ENCODE peak calls at places on chromosomes 13 and 19, in five cellular contexts. One of them, this sample, is unnamed.

GRCh38 chr13:76048126-76048525 is 412.0 kb downstream of the LMO7 start:
- DNase-seq in SK-N-SH: no peak
- DNase-seq in transverse colon: no peak
- DNase-seq in GM23338: no peak
- DNase-seq in sigmoid colon: no peak
- DNase-seq in this sample: no peak

GRCh38 chr13:66994097-66994496 is 236.0 kb downstream of the PCDH9 start:
- DNase-seq in SK-N-SH: peak; percentile 4
- DNase-seq in transverse colon: peak; percentile 15
- DNase-seq in GM23338: peak; percentile 95
- DNase-seq in sigmoid colon: peak; percentile 71
- DNase-seq in this sample: no peak

GRCh38 chr19:4448147-4448985 is 9.2 kb downstream of the UBXN6 start:
- DNase-seq in SK-N-SH: peak; percentile 31
- DNase-seq in transverse colon: no peak
- DNase-seq in GM23338: no peak
- DNase-seq in sigmoid colon: no peak
- DNase-seq in this sample: no peak

GRCh38 chr13:41231786-41232185 is 31.6 kb downstream of the MTRF1 start:
- DNase-seq in SK-N-SH: no peak
- DNase-seq in transverse colon: peak; percentile 64
- DNase-seq in GM23338: no peak
- DNase-seq in sigmoid colon: no peak
- DNase-seq in this sample: no peak

GRCh38 chr13:39105110-39105509 is 66.9 kb downstream of the NHLRC3 start:
- DNase-seq in SK-N-SH: peak; percentile 3
- DNase-seq in transverse colon: no peak
- DNase-seq in GM23338: no peak
- DNase-seq in sigmoid colon: no peak
- DNase-seq in this sample: no peak

GRCh38 chr13:97091202-97091601 is 96.9 kb upstream of the OXGR1 start:
- DNase-seq in SK-N-SH: no peak
- DNase-seq in transverse colon: no peak
- DNase-seq in GM23338: no peak
- DNase-seq in sigmoid colon: no peak
- DNase-seq in this sample: no peak

GRCh38 chr13:73299787-73300186 is 241.0 kb downstream of the KLF5 start:
- DNase-seq in SK-N-SH: no peak
- DNase-seq in transverse colon: no peak
- DNase-seq in GM23338: no peak
- DNase-seq in sigmoid colon: no peak
- DNase-seq in this sample: no peak

GRCh38 chr19:19064811-19065745 is 1.3 kb downstream of the SLC25A42 start:
- DNase-seq in SK-N-SH: peak; percentile 56
- DNase-seq in transverse colon: peak; percentile 36
- DNase-seq in GM23338: peak; percentile 34
- DNase-seq in sigmoid colon: no peak
- DNase-seq in this sample: no peak

GRCh38 chr19:10226376-10227214 is 4.5 kb downstream of the S1PR2 start:
- DNase-seq in SK-N-SH: peak; percentile 92
- DNase-seq in transverse colon: peak; percentile 58
- DNase-seq in GM23338: no peak
- DNase-seq in sigmoid colon: peak; percentile 96
- DNase-seq in this sample: no peak

GRCh38 chr19:50492303-50493052 is 15.8 kb upstream of the GARIN5A start:
- DNase-seq in SK-N-SH: peak; percentile 53
- DNase-seq in transverse colon: no peak
- DNase-seq in GM23338: no peak
- DNase-seq in sigmoid colon: peak; percentile 45
- DNase-seq in this sample: no peak

GRCh38 chr19:41083516-41083915 is 4.7 kb upstream of the CYP2A13 start:
- DNase-seq in SK-N-SH: no peak
- DNase-seq in transverse colon: no peak
- DNase-seq in GM23338: no peak
- DNase-seq in sigmoid colon: no peak
- DNase-seq in this sample: no peak

GRCh38 chr19:50007170-50007569 is 18.0 kb downstream of the VRK3 start:
- DNase-seq in SK-N-SH: no peak
- DNase-seq in transverse colon: no peak
- DNase-seq in GM23338: no peak
- DNase-seq in sigmoid colon: no peak
- DNase-seq in this sample: no peak

GRCh38 chr19:447816-448546 is 12.9 kb downstream of the SHC2 start:
- DNase-seq in SK-N-SH: peak; percentile 89
- DNase-seq in transverse colon: peak; percentile 17
- DNase-seq in GM23338: no peak
- DNase-seq in sigmoid colon: peak; percentile 89
- DNase-seq in this sample: no peak

GRCh38 chr19:29617336-29618266 is 11.5 kb downstream of the POP4 start:
- DNase-seq in SK-N-SH: no peak
- DNase-seq in transverse colon: no peak
- DNase-seq in GM23338: no peak
- DNase-seq in sigmoid colon: no peak
- DNase-seq in this sample: no peak

GRCh38 chr19:29616541-29616940 is 10.5 kb downstream of the POP4 start:
- DNase-seq in SK-N-SH: no peak
- DNase-seq in transverse colon: no peak
- DNase-seq in GM23338: no peak
- DNase-seq in sigmoid colon: no peak
- DNase-seq in this sample: no peak

GRCh38 chr19:29618434-29618833 is 12.4 kb downstream of the POP4 start:
- DNase-seq in SK-N-SH: no peak
- DNase-seq in transverse colon: no peak
- DNase-seq in GM23338: no peak
- DNase-seq in sigmoid colon: no peak
- DNase-seq in this sample: no peak

GRCh38 chr19:29620931-29621351 is 14.9 kb downstream of the POP4 start:
- DNase-seq in SK-N-SH: no peak
- DNase-seq in transverse colon: peak; percentile 18
- DNase-seq in GM23338: no peak
- DNase-seq in sigmoid colon: no peak
- DNase-seq in this sample: no peak

DNA sequence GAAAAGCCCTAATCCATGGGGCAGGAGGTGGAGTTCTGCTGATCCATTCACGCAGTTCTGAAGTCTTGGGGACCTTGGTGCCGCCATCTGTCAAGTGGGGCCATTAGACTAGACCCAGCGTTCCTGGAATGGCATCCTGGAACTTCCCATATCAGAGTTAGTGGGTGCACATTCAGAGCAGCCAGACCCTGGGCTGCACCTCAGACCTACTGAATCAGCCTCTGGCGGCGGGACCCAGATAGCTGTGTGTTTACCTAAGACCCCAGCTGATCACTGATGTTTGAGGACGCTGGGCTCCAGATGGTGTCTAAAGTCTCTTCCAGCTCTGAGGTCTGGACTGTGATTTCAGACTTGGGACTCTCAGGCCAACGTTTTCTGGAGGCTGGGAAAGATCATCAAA is 12.8 kb downstream of the POP4 start:
- DNase-seq in SK-N-SH: no peak
- DNase-seq in transverse colon: no peak
- DNase-seq in GM23338: no peak
- DNase-seq in sigmoid colon: no peak
- DNase-seq in this sample: no peak
- TF ChIP-seq POLR2AphosphoS5 in SK-N-SH: no peak
- TF ChIP-seq POLR2AphosphoS5 in transverse colon: no peak
- TF ChIP-seq POLR2AphosphoS5 in GM23338: no peak
- TF ChIP-seq POLR2AphosphoS5 in sigmoid colon: no peak
- TF ChIP-seq POLR2AphosphoS5 in this sample: no peak

DNA sequence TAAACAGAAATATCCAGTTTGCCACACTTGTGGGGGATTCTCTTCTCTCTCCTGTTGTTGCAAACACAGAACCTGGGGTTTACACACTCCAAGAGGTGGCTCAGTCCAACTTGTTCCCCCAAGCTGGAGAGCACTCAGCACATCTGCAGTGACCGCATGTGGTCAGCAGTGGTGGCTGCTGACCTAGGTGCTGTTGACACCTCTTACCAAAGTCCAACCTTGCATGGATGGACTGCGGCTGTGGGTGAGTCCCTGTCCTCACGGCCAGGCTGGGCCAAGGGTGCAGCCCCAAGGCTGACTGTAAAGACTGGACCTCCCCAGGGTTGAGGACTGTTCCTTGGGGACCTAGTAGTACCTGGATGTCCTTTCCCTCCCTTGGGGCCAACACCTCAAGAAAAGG is 6.1 kb downstream of the LRFN3 start:
- DNase-seq in SK-N-SH: no peak
- DNase-seq in transverse colon: no peak
- DNase-seq in GM23338: no peak
- DNase-seq in sigmoid colon: no peak
- DNase-seq in this sample: no peak
- H3K27ac ChIP-seq in SK-N-SH: no peak overlapping the region
- H3K27ac ChIP-seq in transverse colon: no peak overlapping the region
- H3K27ac ChIP-seq in GM23338: no peak overlapping the region
- H3K27ac ChIP-seq in sigmoid colon: no peak overlapping the region
- H3K27ac ChIP-seq in this sample: no peak overlapping the region

GRCh38 chr13:46575321-46575721 is 22.4 kb downstream of the LRCH1 start:
- DNase-seq in SK-N-SH: no peak
- DNase-seq in transverse colon: no peak
- DNase-seq in GM23338: no peak
- DNase-seq in sigmoid colon: no peak
- DNase-seq in this sample: no peak
- H3K4me1 ChIP-seq in SK-N-SH: peaks cover 52% of the 10 kb centered on the region
- H3K4me1 ChIP-seq in transverse colon: peaks cover 10% of the 10 kb centered on the region
- H3K4me1 ChIP-seq in GM23338: peaks cover 15% of the 10 kb centered on the region
- H3K4me1 ChIP-seq in sigmoid colon: peaks cover 84% of the 10 kb centered on the region
- H3K4me1 ChIP-seq in this sample: peaks cover 5% of the 10 kb centered on the region

GRCh38 chr19:51793994-51794393 is 963 bp upstream of the FPR3 start:
- DNase-seq in SK-N-SH: no peak
- DNase-seq in transverse colon: no peak
- DNase-seq in GM23338: no peak
- DNase-seq in sigmoid colon: no peak
- DNase-seq in this sample: no peak

GRCh38 chr19:51794865-51795490 is at the start of gene FPR3:
- DNase-seq in SK-N-SH: no peak
- DNase-seq in transverse colon: no peak
- DNase-seq in GM23338: no peak
- DNase-seq in sigmoid colon: no peak
- DNase-seq in this sample: no peak

GRCh38 chr19:51798958-51799310 is 4.0 kb downstream of the FPR3 start:
- DNase-seq in SK-N-SH: no peak
- DNase-seq in transverse colon: peak; percentile 11
- DNase-seq in GM23338: no peak
- DNase-seq in sigmoid colon: peak; percentile 70
- DNase-seq in this sample: no peak

GRCh38 chr19:51798127-51798526 is 3.2 kb downstream of the FPR3 start:
- DNase-seq in SK-N-SH: no peak
- DNase-seq in transverse colon: no peak
- DNase-seq in GM23338: no peak
- DNase-seq in sigmoid colon: no peak
- DNase-seq in this sample: no peak

GRCh38 chr19:51796195-51796679 is 1.3 kb downstream of the FPR3 start:
- DNase-seq in SK-N-SH: no peak
- DNase-seq in transverse colon: no peak
- DNase-seq in GM23338: no peak
- DNase-seq in sigmoid colon: no peak
- DNase-seq in this sample: no peak
- TF ChIP-seq POLR2AphosphoS5 in SK-N-SH: no peak
- TF ChIP-seq POLR2AphosphoS5 in transverse colon: peak; percentile 16
- TF ChIP-seq POLR2AphosphoS5 in GM23338: no peak
- TF ChIP-seq POLR2AphosphoS5 in sigmoid colon: peak; percentile 42
- TF ChIP-seq POLR2AphosphoS5 in this sample: no peak

GRCh38 chr13:43245374-43245964 is 222.1 kb downstream of the DNAJC15 start:
- DNase-seq in SK-N-SH: no peak
- DNase-seq in transverse colon: no peak
- DNase-seq in GM23338: no peak
- DNase-seq in sigmoid colon: no peak
- DNase-seq in this sample: no peak
- H3K27ac ChIP-seq in SK-N-SH: no peak overlapping the region
- H3K27ac ChIP-seq in transverse colon: no peak overlapping the region
- H3K27ac ChIP-seq in GM23338: no peak overlapping the region
- H3K27ac ChIP-seq in sigmoid colon: no peak overlapping the region
- H3K27ac ChIP-seq in this sample: no peak overlapping the region

GRCh38 chr19:16458391-16459128 is 13.2 kb downstream of the EPS15L1 start:
- DNase-seq in SK-N-SH: no peak
- DNase-seq in transverse colon: no peak
- DNase-seq in GM23338: no peak
- DNase-seq in sigmoid colon: no peak
- DNase-seq in this sample: no peak

GRCh38 chr19:16459680-16460079 is 12.1 kb downstream of the EPS15L1 start:
- DNase-seq in SK-N-SH: no peak
- DNase-seq in transverse colon: no peak
- DNase-seq in GM23338: no peak
- DNase-seq in sigmoid colon: no peak
- DNase-seq in this sample: no peak

GRCh38 chr19:16456652-16457194 is 15.0 kb downstream of the EPS15L1 start:
- DNase-seq in SK-N-SH: peak; percentile 38
- DNase-seq in transverse colon: no peak
- DNase-seq in GM23338: peak; percentile 51
- DNase-seq in sigmoid colon: no peak
- DNase-seq in this sample: no peak

GRCh38 chr19:16457195-16457953 is 14.4 kb downstream of the EPS15L1 start:
- DNase-seq in SK-N-SH: peak; percentile 87
- DNase-seq in transverse colon: no peak
- DNase-seq in GM23338: peak; percentile 47
- DNase-seq in sigmoid colon: peak; percentile 78
- DNase-seq in this sample: no peak

DNA sequence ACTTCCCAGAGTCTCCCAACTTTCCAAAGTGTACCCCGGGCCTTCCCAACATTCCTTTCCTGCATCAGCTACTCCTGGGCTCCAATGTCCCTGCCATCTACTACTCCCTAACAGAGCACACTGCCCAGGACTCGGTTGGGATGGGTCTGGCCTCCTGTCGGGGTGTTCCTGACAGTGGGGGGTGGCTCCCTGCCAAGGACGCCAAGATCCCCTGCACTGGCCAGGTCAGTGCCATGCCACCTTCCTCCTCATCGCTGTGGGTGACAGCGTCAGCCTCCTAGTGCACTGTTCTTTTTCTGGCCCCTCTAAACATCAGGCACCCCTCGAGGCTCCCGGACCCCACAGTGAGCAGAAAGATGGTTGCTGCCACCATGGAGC is 13.8 kb downstream of the EPS15L1 start:
- DNase-seq in SK-N-SH: no peak
- DNase-seq in transverse colon: no peak
- DNase-seq in GM23338: no peak
- DNase-seq in sigmoid colon: no peak
- DNase-seq in this sample: no peak
- H3K4me1 ChIP-seq in SK-N-SH: peaks cover 23% of the 10 kb centered on the region
- H3K4me1 ChIP-seq in transverse colon: peaks cover 20% of the 10 kb centered on the region
- H3K4me1 ChIP-seq in GM23338: peaks cover 35% of the 10 kb centered on the region
- H3K4me1 ChIP-seq in sigmoid colon: peaks cover 51% of the 10 kb centered on the region
- H3K4me1 ChIP-seq in this sample: peaks cover 19% of the 10 kb centered on the region

This sample was measured in prostate gland.